ENCODE peak calls at places on chromosomes 1 and 21, in six cellular contexts. One of them, this sample, is unnamed. For H3K27me3, the result is how much of the 10 kb centered on the place peaks cover.

GRCh38 chr1:207619833-207620572 is 24.9 kb upstream of the CR1L start:
- DNase-seq in heart left ventricle: no peak
- DNase-seq in CD8-positive, alpha-beta memory T cell: no peak
- DNase-seq in heart right ventricle: no peak
- DNase-seq in endodermal cell: peak
- DNase-seq in aorta: no peak
- DNase-seq in this sample: no peak

GRCh38 chr1:29258189-29258973 is 22.1 kb downstream of the PTPRU start:
- DNase-seq in heart left ventricle: no peak
- DNase-seq in CD8-positive, alpha-beta memory T cell: no peak
- DNase-seq in heart right ventricle: no peak
- DNase-seq in endodermal cell: peak
- DNase-seq in aorta: no peak
- DNase-seq in this sample: no peak

GRCh38 chr21:33268736-33269441 is 2.7 kb downstream of the IL10RB start:
- DNase-seq in heart left ventricle: no peak
- DNase-seq in CD8-positive, alpha-beta memory T cell: no peak
- DNase-seq in heart right ventricle: no peak
- DNase-seq in endodermal cell: peak
- DNase-seq in aorta: no peak
- DNase-seq in this sample: no peak

GRCh38 chr1:220785166-220786056 is 1.3 kb upstream of the MTARC1 start:
- DNase-seq in heart left ventricle: no peak
- DNase-seq in CD8-positive, alpha-beta memory T cell: no peak
- DNase-seq in heart right ventricle: no peak
- DNase-seq in endodermal cell: peak
- DNase-seq in aorta: no peak
- DNase-seq in this sample: no peak

GRCh38 chr1:72432645-72433267 is 150.4 kb upstream of the NEGR1 start:
- DNase-seq in heart left ventricle: no peak
- DNase-seq in CD8-positive, alpha-beta memory T cell: no peak
- DNase-seq in heart right ventricle: no peak
- DNase-seq in endodermal cell: no peak
- DNase-seq in aorta: no peak
- DNase-seq in this sample: no peak

GRCh38 chr21:46097826-46098286 is at the start of gene COL6A2:
- DNase-seq in heart left ventricle: peak
- DNase-seq in CD8-positive, alpha-beta memory T cell: peak
- DNase-seq in heart right ventricle: peak
- DNase-seq in endodermal cell: peak
- DNase-seq in aorta: peak
- DNase-seq in this sample: no peak

GRCh38 chr1:9455487-9456237 is 83.6 kb upstream of the SLC25A33 start:
- DNase-seq in heart left ventricle: peak
- DNase-seq in CD8-positive, alpha-beta memory T cell: peak
- DNase-seq in heart right ventricle: peak
- DNase-seq in endodermal cell: peak
- DNase-seq in aorta: peak
- DNase-seq in this sample: peak

GRCh38 chr1:100268202-100268601 is 2.2 kb downstream of the RTCA start:
- DNase-seq in heart left ventricle: no peak
- DNase-seq in CD8-positive, alpha-beta memory T cell: no peak
- DNase-seq in heart right ventricle: no peak
- DNase-seq in endodermal cell: no peak
- DNase-seq in aorta: no peak
- DNase-seq in this sample: no peak

GRCh38 chr1:87170151-87170550 is 158.5 kb upstream of the LMO4 start:
- DNase-seq in heart left ventricle: no peak
- DNase-seq in CD8-positive, alpha-beta memory T cell: no peak
- DNase-seq in heart right ventricle: no peak
- DNase-seq in endodermal cell: no peak
- DNase-seq in aorta: no peak
- DNase-seq in this sample: no peak

GRCh38 chr1:172561252-172561651 is 28.3 kb downstream of the SUCO start:
- DNase-seq in heart left ventricle: no peak
- DNase-seq in CD8-positive, alpha-beta memory T cell: no peak
- DNase-seq in heart right ventricle: no peak
- DNase-seq in endodermal cell: no peak
- DNase-seq in aorta: no peak
- DNase-seq in this sample: no peak

GRCh38 chr21:15199414-15199813 is 134.6 kb upstream of the NRIP1 start:
- DNase-seq in heart left ventricle: peak
- DNase-seq in CD8-positive, alpha-beta memory T cell: no peak
- DNase-seq in heart right ventricle: no peak
- DNase-seq in endodermal cell: no peak
- DNase-seq in aorta: no peak
- DNase-seq in this sample: no peak

GRCh38 chr1:154557248-154557938 is 1.1 kb downstream of the UBE2Q1 start:
- DNase-seq in heart left ventricle: no peak
- DNase-seq in CD8-positive, alpha-beta memory T cell: no peak
- DNase-seq in heart right ventricle: no peak
- DNase-seq in endodermal cell: no peak
- DNase-seq in aorta: no peak
- DNase-seq in this sample: no peak

GRCh38 chr1:15401391-15402055 is 8.2 kb upstream of the EFHD2 start:
- DNase-seq in heart left ventricle: no peak
- DNase-seq in CD8-positive, alpha-beta memory T cell: no peak
- DNase-seq in heart right ventricle: no peak
- DNase-seq in endodermal cell: no peak
- DNase-seq in aorta: no peak
- DNase-seq in this sample: no peak

GRCh38 chr21:20739421-20739820 is 258.8 kb upstream of the NCAM2 start:
- DNase-seq in heart left ventricle: no peak
- DNase-seq in CD8-positive, alpha-beta memory T cell: no peak
- DNase-seq in heart right ventricle: no peak
- DNase-seq in endodermal cell: peak
- DNase-seq in aorta: no peak
- DNase-seq in this sample: no peak

GRCh38 chr21:45513003-45513706 is 29.1 kb downstream of the SLC19A1 start:
- DNase-seq in heart left ventricle: peak
- DNase-seq in CD8-positive, alpha-beta memory T cell: peak
- DNase-seq in heart right ventricle: peak
- DNase-seq in endodermal cell: peak
- DNase-seq in aorta: peak
- DNase-seq in this sample: no peak

GRCh38 chr1:228141871-228142615 is 2.0 kb downstream of the GUK1 start:
- DNase-seq in heart left ventricle: peak
- DNase-seq in CD8-positive, alpha-beta memory T cell: peak
- DNase-seq in heart right ventricle: peak
- DNase-seq in endodermal cell: peak
- DNase-seq in aorta: no peak
- DNase-seq in this sample: no peak

GRCh38 chr1:219143735-219144134 is 29.9 kb upstream of the LYPLAL1 start:
- DNase-seq in heart left ventricle: no peak
- DNase-seq in CD8-positive, alpha-beta memory T cell: no peak
- DNase-seq in heart right ventricle: no peak
- DNase-seq in endodermal cell: no peak
- DNase-seq in aorta: no peak
- DNase-seq in this sample: no peak

GRCh38 chr21:34075760-34076159 is 2.4 kb downstream of the MRPS6 start:
- DNase-seq in heart left ventricle: no peak
- DNase-seq in CD8-positive, alpha-beta memory T cell: no peak
- DNase-seq in heart right ventricle: no peak
- DNase-seq in endodermal cell: no peak
- DNase-seq in aorta: no peak
- DNase-seq in this sample: no peak

GRCh38 chr1:173050865-173051264 is at the start of gene TNFSF18:
- DNase-seq in heart left ventricle: no peak
- DNase-seq in CD8-positive, alpha-beta memory T cell: no peak
- DNase-seq in heart right ventricle: no peak
- DNase-seq in endodermal cell: no peak
- DNase-seq in aorta: no peak
- DNase-seq in this sample: no peak

GRCh38 chr1:179785025-179785424 is 41.9 kb downstream of the FAM163A start:
- DNase-seq in heart left ventricle: no peak
- DNase-seq in CD8-positive, alpha-beta memory T cell: no peak
- DNase-seq in heart right ventricle: no peak
- DNase-seq in endodermal cell: no peak
- DNase-seq in aorta: no peak
- DNase-seq in this sample: no peak

GRCh38 chr1:229506633-229507032 is 1.5 kb downstream of the NUP133 start:
- DNase-seq in heart left ventricle: no peak
- DNase-seq in CD8-positive, alpha-beta memory T cell: no peak
- DNase-seq in heart right ventricle: no peak
- DNase-seq in endodermal cell: no peak
- DNase-seq in aorta: no peak
- DNase-seq in this sample: no peak

GRCh38 chr1:52917156-52917555 is 4.4 kb downstream of the ECHDC2 start:
- DNase-seq in heart left ventricle: peak
- DNase-seq in CD8-positive, alpha-beta memory T cell: no peak
- DNase-seq in heart right ventricle: no peak
- DNase-seq in endodermal cell: no peak
- DNase-seq in aorta: no peak
- DNase-seq in this sample: no peak

GRCh38 chr1:242623118-242623517 is 98.6 kb upstream of the PLD5 start:
- DNase-seq in heart left ventricle: no peak
- DNase-seq in CD8-positive, alpha-beta memory T cell: no peak
- DNase-seq in heart right ventricle: no peak
- DNase-seq in endodermal cell: no peak
- DNase-seq in aorta: no peak
- DNase-seq in this sample: no peak

GRCh38 chr1:96236156-96236739 is 485.3 kb upstream of the PTBP2 start:
- DNase-seq in heart left ventricle: no peak
- DNase-seq in CD8-positive, alpha-beta memory T cell: no peak
- DNase-seq in heart right ventricle: no peak
- DNase-seq in endodermal cell: peak
- DNase-seq in aorta: no peak
- DNase-seq in this sample: peak

GRCh38 chr1:209618756-209619420 is 33.3 kb downstream of the LAMB3 start:
- DNase-seq in heart left ventricle: peak
- DNase-seq in CD8-positive, alpha-beta memory T cell: no peak
- DNase-seq in heart right ventricle: peak
- DNase-seq in endodermal cell: no peak
- DNase-seq in aorta: peak
- DNase-seq in this sample: no peak

DNA sequence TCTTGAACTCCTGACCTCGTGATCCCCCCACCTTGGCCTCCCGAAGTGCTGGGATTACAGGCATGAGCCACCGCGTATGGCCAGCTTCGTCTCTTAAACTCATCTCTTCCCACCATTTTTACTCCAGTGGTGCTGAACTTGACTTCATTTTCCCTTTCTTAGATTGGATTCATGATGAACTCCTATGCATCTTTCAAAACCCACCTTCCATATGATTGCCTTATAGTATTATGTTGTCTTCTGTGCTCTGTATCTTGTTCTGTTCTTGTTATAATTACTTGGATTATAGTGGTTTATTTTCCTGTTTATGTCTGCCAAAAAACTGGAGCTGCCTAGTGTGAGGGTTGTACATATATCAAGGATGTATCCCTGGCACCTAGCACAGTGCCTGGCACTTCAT is 110.8 kb upstream of the GADD45A start:
- DNase-seq in heart left ventricle: no peak
- DNase-seq in CD8-positive, alpha-beta memory T cell: no peak
- DNase-seq in heart right ventricle: no peak
- DNase-seq in endodermal cell: no peak
- DNase-seq in aorta: no peak
- DNase-seq in this sample: no peak
- H3K27me3 ChIP-seq in heart left ventricle: under half
- H3K27me3 ChIP-seq in CD8-positive, alpha-beta memory T cell: under half
- H3K27me3 ChIP-seq in heart right ventricle: under half
- H3K27me3 ChIP-seq in endodermal cell: under half
- H3K27me3 ChIP-seq in aorta: under half
- H3K27me3 ChIP-seq in this sample: under half

DNA sequence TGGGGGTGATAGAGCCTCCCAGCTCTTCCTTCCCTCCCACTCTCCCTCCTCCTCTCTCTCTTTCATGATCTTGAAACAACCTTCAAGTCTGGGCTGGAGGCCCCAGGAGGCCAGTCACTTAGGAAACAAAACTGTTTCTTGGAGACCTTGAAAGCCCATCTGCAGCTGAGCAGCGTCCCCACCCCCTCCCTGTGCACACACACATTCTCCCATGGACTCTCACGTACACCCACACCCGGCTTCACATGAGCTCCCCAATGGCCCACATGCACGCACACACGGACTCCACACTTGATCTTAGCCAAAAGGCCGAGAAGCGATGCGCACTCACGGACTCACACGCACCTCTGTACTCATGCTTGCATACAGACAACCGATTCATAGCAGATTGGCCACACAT is 3.2 kb upstream of the ATP1A2 start:
- DNase-seq in heart left ventricle: peak
- DNase-seq in CD8-positive, alpha-beta memory T cell: no peak
- DNase-seq in heart right ventricle: no peak
- DNase-seq in endodermal cell: no peak
- DNase-seq in aorta: no peak
- DNase-seq in this sample: no peak
- H3K27me3 ChIP-seq in heart left ventricle: under half
- H3K27me3 ChIP-seq in CD8-positive, alpha-beta memory T cell: under half
- H3K27me3 ChIP-seq in heart right ventricle: under half
- H3K27me3 ChIP-seq in endodermal cell: under half
- H3K27me3 ChIP-seq in aorta: under half
- H3K27me3 ChIP-seq in this sample: under half

GRCh38 chr1:14181191-14181793 is 417.2 kb upstream of the KAZN start:
- DNase-seq in heart left ventricle: no peak
- DNase-seq in CD8-positive, alpha-beta memory T cell: no peak
- DNase-seq in heart right ventricle: no peak
- DNase-seq in endodermal cell: no peak
- DNase-seq in aorta: no peak
- DNase-seq in this sample: no peak
- H3K27me3 ChIP-seq in heart left ventricle: under half
- H3K27me3 ChIP-seq in CD8-positive, alpha-beta memory T cell: under half
- H3K27me3 ChIP-seq in heart right ventricle: under half
- H3K27me3 ChIP-seq in endodermal cell: under half
- H3K27me3 ChIP-seq in aorta: under half
- H3K27me3 ChIP-seq in this sample: under half

GRCh38 chr1:151801310-151801820 is 3.9 kb downstream of the LINGO4 start:
- DNase-seq in heart left ventricle: no peak
- DNase-seq in CD8-positive, alpha-beta memory T cell: no peak
- DNase-seq in heart right ventricle: no peak
- DNase-seq in endodermal cell: peak
- DNase-seq in aorta: no peak
- DNase-seq in this sample: no peak
- H3K27me3 ChIP-seq in heart left ventricle: under half
- H3K27me3 ChIP-seq in CD8-positive, alpha-beta memory T cell: under half
- H3K27me3 ChIP-seq in heart right ventricle: under half
- H3K27me3 ChIP-seq in endodermal cell: under half
- H3K27me3 ChIP-seq in aorta: under half
- H3K27me3 ChIP-seq in this sample: under half

DNA sequence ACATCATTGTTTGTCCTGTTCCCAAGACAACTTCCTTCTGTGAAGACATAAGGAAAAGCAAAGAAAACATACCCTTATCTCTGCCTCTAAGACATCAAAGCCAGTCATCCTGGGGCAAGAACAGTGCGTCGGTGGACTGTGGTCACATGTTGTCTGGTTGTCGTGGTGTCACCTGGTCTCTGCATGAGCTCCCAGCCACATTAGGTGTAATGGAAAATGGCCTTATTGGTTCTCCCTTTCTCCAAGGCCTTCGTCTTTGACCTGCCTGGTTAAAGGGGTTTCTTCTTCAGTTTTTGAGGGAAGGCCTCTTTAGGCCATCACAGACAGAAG is 17.7 kb downstream of the TRAF5 start:
- DNase-seq in heart left ventricle: no peak
- DNase-seq in CD8-positive, alpha-beta memory T cell: no peak
- DNase-seq in heart right ventricle: no peak
- DNase-seq in endodermal cell: no peak
- DNase-seq in aorta: no peak
- DNase-seq in this sample: no peak
- H3K27me3 ChIP-seq in heart left ventricle: under half
- H3K27me3 ChIP-seq in CD8-positive, alpha-beta memory T cell: under half
- H3K27me3 ChIP-seq in heart right ventricle: under half
- H3K27me3 ChIP-seq in endodermal cell: under half
- H3K27me3 ChIP-seq in aorta: under half
- H3K27me3 ChIP-seq in this sample: under half

This sample was measured in iPS DF 6.9.